ENCODE peak calls at places on chromosomes 1 and 21, in four cellular contexts. P, O, I and N are unnamed samples.

GRCh38 chr1:37691497-37692077 is 729 bp upstream of the CDCA8 start:
- DNase-seq in I (peak), O (peak), P (peak), N (no peak)

GRCh38 chr21:36860736-36861594 is 105.5 kb downstream of the HLCS start:
- DNase-seq in I (no peak), P (peak), O (peak), N (no peak)

GRCh38 chr1:208997726-208998312 is 585.7 kb upstream of the CAMK1G start:
- DNase-seq in O (no peak), I (no peak), P (no peak), N (no peak)

GRCh38 chr1:32068891-32069590 is 3.7 kb upstream of the TMEM39B start:
- DNase-seq in P (no peak), O (no peak), I (no peak), N (no peak)

GRCh38 chr1:209577346-209577745 is 6.2 kb upstream of the CAMK1G start:
- DNase-seq in I (no peak), O (no peak), P (no peak), N (no peak)

GRCh38 chr1:182507685-182508084 is 57.7 kb downstream of the RGSL1 start:
- DNase-seq in O (no peak), P (no peak), I (no peak), N (no peak)

GRCh38 chr1:58345215-58346075 is 201.1 kb downstream of the OMA1 start:
- DNase-seq in P (no peak), O (no peak), I (no peak), N (no peak)

GRCh38 chr1:155329980-155330598 is 9.4 kb downstream of the RUSC1 start:
- DNase-seq in O (no peak), I (no peak), P (no peak), N (no peak)

GRCh38 chr1:39127513-39127912 is 77.0 kb upstream of the MACF1 start:
- DNase-seq in P (peak), I (no peak), O (peak), N (no peak)

GRCh38 chr1:121569407-121569806 is 384.6 kb downstream of the SRGAP2C start:
- DNase-seq in I (no peak), P (no peak), O (no peak), N (no peak)

GRCh38 chr1:183365676-183366075 is 52.5 kb downstream of the NMNAT2 start:
- DNase-seq in I (no peak), O (no peak), P (no peak), N (no peak)

GRCh38 chr1:18299441-18300338 is 181.0 kb upstream of the KLHDC7A start:
- DNase-seq in I (peak), O (peak), P (peak), N (no peak)

GRCh38 chr1:14924455-14925325 is 228.9 kb upstream of the TMEM51 start:
- DNase-seq in I (peak), P (no peak), O (peak), N (no peak)

GRCh38 chr1:217079579-217079978 is 356.4 kb upstream of the ESRRG start:
- DNase-seq in I (no peak), P (no peak), O (no peak), N (no peak)

GRCh38 chr1:181099152-181100014 is 10.9 kb downstream of the IER5 start:
- DNase-seq in I (peak), P (no peak), O (no peak), N (peak)

GRCh38 chr1:211035821-211036380 is 98.0 kb downstream of the KCNH1 start:
- DNase-seq in O (no peak), P (no peak), I (no peak), N (no peak)

GRCh38 chr1:222974496-222974895 is 159.7 kb downstream of the DISP1 start:
- DNase-seq in I (no peak), O (no peak), P (no peak), N (no peak)

GRCh38 chr1:30467101-30467500 is 256.3 kb downstream of the MATN1 start:
- DNase-seq in O (no peak), I (no peak), P (no peak), N (no peak)

GRCh38 chr21:33893917-33894316 is 21.7 kb downstream of the ATP5PO start:
- DNase-seq in O (no peak), I (no peak), P (no peak), N (no peak)

GRCh38 chr1:48619529-48619928 is 147.5 kb upstream of the SPATA6 start:
- DNase-seq in O (no peak), P (no peak), I (peak), N (no peak)

GRCh38 chr1:162889989-162890388 is 29.0 kb upstream of the CCDC190 start:
- DNase-seq in I (no peak), O (no peak), P (no peak), N (no peak)

GRCh38 chr21:39576518-39577128 is 36.1 kb upstream of the B3GALT5 start:
- DNase-seq in O (no peak), P (no peak), I (no peak), N (no peak)

GRCh38 chr1:25198731-25199231 is 33.5 kb downstream of the SYF2 start:
- DNase-seq in O (no peak), I (peak), P (peak), N (no peak)

GRCh38 chr1:67749263-67749843 is 64.4 kb downstream of the GADD45A start:
- DNase-seq in O (no peak), I (no peak), P (no peak), N (no peak)

GRCh38 chr1:67748630-67749029 is 63.6 kb downstream of the GADD45A start:
- DNase-seq in P (peak), O (no peak), I (no peak), N (peak)

GRCh38 chr1:67748147-67748546 is 63.1 kb downstream of the GADD45A start:
- DNase-seq in O (no peak), I (no peak), P (no peak), N (no peak)

GRCh38 chr1:67750690-67751052 is 65.7 kb downstream of the GADD45A start:
- DNase-seq in I (no peak), P (no peak), O (no peak), N (no peak)

GRCh38 chr1:67749844-67750689 is 65.1 kb downstream of the GADD45A start:
- DNase-seq in I (peak), P (no peak), O (peak), N (no peak)
- TF ChIP-seq FOXK2 in I (no peak), P (no peak), O (no peak), N (no peak)

GRCh38 chr1:72115290-72115689 is 167.0 kb downstream of the NEGR1 start:
- DNase-seq in O (no peak), P (no peak), I (no peak), N (no peak)

GRCh38 chr1:72111662-72112061 is 170.7 kb downstream of the NEGR1 start:
- DNase-seq in I (no peak), P (no peak), O (no peak), N (no peak)

GRCh38 chr1:72105201-72105600 is 177.1 kb downstream of the NEGR1 start:
- DNase-seq in P (no peak), I (no peak), O (no peak), N (no peak)

GRCh38 chr1:72109916-72110315 is 172.4 kb downstream of the NEGR1 start:
- DNase-seq in O (no peak), P (no peak), I (no peak), N (no peak)
- TF ChIP-seq FOXK2 in O (no peak), P (no peak), I (no peak), N (no peak)

DNA sequence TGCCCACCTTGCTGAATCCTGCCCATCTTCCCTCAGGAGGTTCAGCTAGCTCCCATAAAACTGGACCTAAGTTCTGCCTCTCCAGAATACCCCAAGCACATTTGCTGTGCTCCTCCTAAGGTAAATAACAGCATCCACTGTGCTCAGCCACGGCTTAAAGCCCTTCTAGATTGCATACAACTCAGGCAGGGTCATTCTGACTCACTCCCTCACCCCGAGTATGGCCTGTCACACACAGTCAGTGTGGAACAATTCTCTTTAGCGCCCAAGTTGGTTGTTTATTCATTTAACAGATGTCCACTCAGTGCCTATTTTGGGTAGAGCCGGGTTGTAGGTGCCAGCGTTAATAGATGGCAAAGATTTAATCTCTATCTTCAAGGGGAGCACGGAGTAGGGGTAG is 147.5 kb upstream of the EDN2 start:
- DNase-seq in P (no peak), O (no peak), I (no peak), N (no peak)
- TF ChIP-seq FOXK2 in P (no peak), O (no peak), I (no peak), N (no peak)

DNA sequence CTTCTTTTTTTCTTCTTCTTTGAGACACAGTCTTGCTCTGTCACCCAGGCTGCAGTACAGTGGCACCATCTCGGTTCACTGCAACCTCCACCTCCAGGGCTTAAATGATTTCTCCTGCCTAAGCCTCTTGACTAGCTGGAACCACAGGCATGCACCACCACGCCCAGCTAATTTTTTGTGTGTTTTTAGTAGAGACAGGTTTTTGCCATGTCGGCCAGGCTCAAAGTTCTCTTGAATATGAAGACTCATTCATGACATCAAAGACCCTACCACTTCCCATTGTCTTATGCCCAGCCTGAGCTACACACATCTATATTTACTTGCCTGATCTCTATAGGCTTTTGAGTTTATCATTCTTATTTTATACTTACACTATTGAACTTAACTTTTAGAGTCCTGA is 15.5 kb downstream of the PTPN22 start:
- DNase-seq in P (peak), I (no peak), O (no peak), N (no peak)
- TF ChIP-seq FOXK2 in P (no peak), I (no peak), O (no peak), N (no peak)

GRCh38 chr1:115401676-115402075 is 63.6 kb upstream of the NGF start:
- DNase-seq in P (no peak), I (no peak), O (no peak), N (no peak)
- TF ChIP-seq FOXK2 in P (no peak), I (no peak), O (no peak), N (no peak)

DNA sequence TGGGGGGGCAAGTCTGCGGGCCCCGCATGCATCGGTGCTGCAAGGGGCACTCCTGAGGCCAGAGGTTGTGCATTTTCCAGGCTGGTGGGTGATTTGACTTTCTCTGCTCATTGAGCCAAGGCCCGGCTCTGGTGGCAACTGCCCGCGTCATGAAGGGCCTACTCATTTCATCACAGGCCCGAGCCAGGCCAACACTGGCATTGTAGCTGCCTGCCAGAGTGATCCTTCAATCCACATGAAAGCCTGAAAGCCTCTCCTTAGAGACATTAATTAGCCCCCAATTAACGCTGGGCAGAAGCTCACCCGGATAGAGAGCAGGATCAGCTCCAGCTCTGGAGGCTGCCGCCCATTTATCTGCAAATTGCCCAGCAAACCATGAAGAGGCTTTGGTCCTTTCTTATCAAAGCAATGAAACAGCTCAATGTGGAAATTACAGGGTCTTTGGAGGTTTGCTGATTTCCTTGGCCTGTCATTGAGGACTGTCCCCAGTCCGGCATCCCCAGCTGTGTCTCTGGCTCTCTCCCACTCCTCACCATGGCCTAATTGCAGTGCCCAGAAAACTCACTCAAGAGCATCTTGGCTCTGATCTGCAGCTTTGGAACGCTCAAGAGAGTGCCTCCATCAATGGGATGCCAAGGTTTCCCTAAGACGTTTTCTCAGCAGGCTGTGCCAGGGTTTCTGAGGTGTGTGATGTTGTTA is 50.4 kb upstream of the STUM start:
- DNase-seq in I (no peak), O (no peak), P (no peak), N (no peak)
- TF ChIP-seq FOXK2 in I (no peak), O (no peak), P (no peak), N (no peak)

DNA sequence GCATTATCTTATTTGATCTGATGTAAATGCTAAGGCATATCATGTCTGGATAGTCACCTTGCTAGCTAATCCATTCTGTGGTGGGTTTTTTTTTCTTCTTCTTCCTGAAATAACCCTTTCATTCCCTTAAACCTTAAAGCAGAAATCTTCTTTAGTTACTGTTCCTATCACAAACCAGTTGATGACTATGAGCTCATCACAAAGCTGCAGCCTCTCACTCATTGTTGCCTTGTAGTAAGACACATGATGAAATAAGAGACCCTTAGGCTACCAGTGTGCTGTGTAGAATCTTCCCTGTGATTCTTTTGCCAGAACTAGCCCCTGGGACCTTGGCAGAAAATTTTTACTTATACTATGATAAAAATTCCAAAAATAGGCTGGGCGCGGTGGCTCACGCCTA is 35.7 kb upstream of the SLC16A1 start:
- DNase-seq in O (no peak), I (no peak), P (no peak), N (no peak)
- TF ChIP-seq FOXK2 in O (no peak), I (no peak), P (no peak), N (no peak)